ENCODE peak calls at places on chromosomes 12 and 14, in nine cellular contexts. One of them, this sample, is unnamed.

GRCh38 chr12:50214018-50214417 is 46.8 kb upstream of the CERS5 start:
- DNase-seq in thyroid gland: no peak
- DNase-seq in HepG2: no peak
- DNase-seq in IMR-90: no peak
- DNase-seq in body of pancreas: no peak
- DNase-seq in esophagus muscularis mucosa: no peak
- DNase-seq in heart left ventricle: no peak
- DNase-seq in ovary: no peak
- DNase-seq in right lobe of liver: no peak
- DNase-seq in this sample: no peak

GRCh38 chr12:58787021-58787760 is 133.1 kb downstream of the LRIG3 start:
- DNase-seq in IMR-90: no peak
- DNase-seq in HepG2: no peak
- DNase-seq in right lobe of liver: no peak
- DNase-seq in esophagus muscularis mucosa: no peak
- DNase-seq in ovary: no peak
- DNase-seq in body of pancreas: no peak
- DNase-seq in heart left ventricle: no peak
- DNase-seq in thyroid gland: no peak
- DNase-seq in this sample: no peak

GRCh38 chr12:52228931-52229330 is 4.1 kb upstream of the KRT7 start:
- DNase-seq in esophagus muscularis mucosa: no peak
- DNase-seq in heart left ventricle: no peak
- DNase-seq in body of pancreas: no peak
- DNase-seq in right lobe of liver: no peak
- DNase-seq in HepG2: no peak
- DNase-seq in IMR-90: no peak
- DNase-seq in thyroid gland: peak; percentile 3
- DNase-seq in ovary: no peak
- DNase-seq in this sample: peak; percentile 75

GRCh38 chr12:19397534-19397933 is 41.8 kb upstream of the AEBP2 start:
- DNase-seq in ovary: no peak
- DNase-seq in esophagus muscularis mucosa: no peak
- DNase-seq in right lobe of liver: no peak
- DNase-seq in thyroid gland: no peak
- DNase-seq in heart left ventricle: no peak
- DNase-seq in body of pancreas: no peak
- DNase-seq in HepG2: no peak
- DNase-seq in IMR-90: peak; percentile 60
- DNase-seq in this sample: peak; percentile 61

GRCh38 chr12:54282949-54283593 is 2.5 kb downstream of the HNRNPA1 start:
- DNase-seq in esophagus muscularis mucosa: no peak
- DNase-seq in HepG2: no peak
- DNase-seq in IMR-90: no peak
- DNase-seq in ovary: no peak
- DNase-seq in right lobe of liver: peak; percentile 36
- DNase-seq in thyroid gland: no peak
- DNase-seq in heart left ventricle: no peak
- DNase-seq in body of pancreas: peak; percentile 25
- DNase-seq in this sample: no peak

GRCh38 chr12:70660620-70661219 is 23.5 kb upstream of the PTPRB start:
- DNase-seq in esophagus muscularis mucosa: no peak
- DNase-seq in body of pancreas: peak; percentile 9
- DNase-seq in HepG2: no peak
- DNase-seq in thyroid gland: peak; percentile 6
- DNase-seq in heart left ventricle: peak; percentile 52
- DNase-seq in right lobe of liver: no peak
- DNase-seq in IMR-90: peak; percentile 77
- DNase-seq in ovary: no peak
- DNase-seq in this sample: peak; percentile 71

GRCh38 chr12:126369487-126370463 is 1304.5 kb downstream of the AACS start:
- DNase-seq in thyroid gland: no peak
- DNase-seq in right lobe of liver: no peak
- DNase-seq in HepG2: no peak
- DNase-seq in esophagus muscularis mucosa: no peak
- DNase-seq in body of pancreas: no peak
- DNase-seq in heart left ventricle: no peak
- DNase-seq in ovary: no peak
- DNase-seq in IMR-90: no peak
- DNase-seq in this sample: no peak

GRCh38 chr14:74786916-74787315 is 23.8 kb downstream of the YLPM1 start:
- DNase-seq in heart left ventricle: no peak
- DNase-seq in HepG2: no peak
- DNase-seq in right lobe of liver: no peak
- DNase-seq in ovary: no peak
- DNase-seq in thyroid gland: no peak
- DNase-seq in IMR-90: no peak
- DNase-seq in body of pancreas: no peak
- DNase-seq in esophagus muscularis mucosa: no peak
- DNase-seq in this sample: no peak

GRCh38 chr12:118645219-118645618 is 268.9 kb downstream of the SUDS3 start:
- DNase-seq in esophagus muscularis mucosa: no peak
- DNase-seq in ovary: no peak
- DNase-seq in body of pancreas: peak; percentile 32
- DNase-seq in thyroid gland: peak; percentile 33
- DNase-seq in right lobe of liver: peak; percentile 22
- DNase-seq in IMR-90: no peak
- DNase-seq in heart left ventricle: peak; percentile 19
- DNase-seq in HepG2: peak; percentile 23
- DNase-seq in this sample: no peak

GRCh38 chr12:67593041-67593870 is 55.3 kb upstream of the DYRK2 start:
- DNase-seq in esophagus muscularis mucosa: peak; percentile 4
- DNase-seq in heart left ventricle: no peak
- DNase-seq in right lobe of liver: no peak
- DNase-seq in HepG2: no peak
- DNase-seq in thyroid gland: peak; percentile 81
- DNase-seq in IMR-90: peak; percentile 8
- DNase-seq in ovary: no peak
- DNase-seq in body of pancreas: peak; percentile 67
- DNase-seq in this sample: no peak

GRCh38 chr14:99727096-99727870 is 43.2 kb downstream of the CYP46A1 start:
- DNase-seq in thyroid gland: no peak
- DNase-seq in right lobe of liver: peak; percentile 10
- DNase-seq in IMR-90: no peak
- DNase-seq in HepG2: no peak
- DNase-seq in heart left ventricle: peak; percentile 13
- DNase-seq in esophagus muscularis mucosa: no peak
- DNase-seq in body of pancreas: peak; percentile 4
- DNase-seq in ovary: no peak
- DNase-seq in this sample: peak; percentile 73

GRCh38 chr12:108482717-108483212 is 32.3 kb upstream of the FICD start:
- DNase-seq in ovary: no peak
- DNase-seq in IMR-90: peak; percentile 6
- DNase-seq in body of pancreas: no peak
- DNase-seq in HepG2: no peak
- DNase-seq in thyroid gland: no peak
- DNase-seq in esophagus muscularis mucosa: no peak
- DNase-seq in right lobe of liver: no peak
- DNase-seq in heart left ventricle: no peak
- DNase-seq in this sample: no peak

GRCh38 chr12:102917026-102917787 is at the start of gene PAH:
- DNase-seq in body of pancreas: peak; percentile 69
- DNase-seq in heart left ventricle: no peak
- DNase-seq in esophagus muscularis mucosa: no peak
- DNase-seq in IMR-90: no peak
- DNase-seq in HepG2: peak; percentile 91
- DNase-seq in right lobe of liver: peak; percentile 92
- DNase-seq in thyroid gland: peak; percentile 67
- DNase-seq in ovary: peak; percentile 15
- DNase-seq in this sample: no peak

GRCh38 chr14:58298477-58298879 is at the start of gene ARID4A:
- DNase-seq in ovary: peak; percentile 89
- DNase-seq in esophagus muscularis mucosa: peak; percentile 98
- DNase-seq in body of pancreas: peak; percentile 92
- DNase-seq in HepG2: no peak
- DNase-seq in heart left ventricle: peak; percentile 91
- DNase-seq in right lobe of liver: peak; percentile 83
- DNase-seq in thyroid gland: peak; percentile 90
- DNase-seq in IMR-90: no peak
- DNase-seq in this sample: no peak

GRCh38 chr12:67701121-67701520 is 52.6 kb downstream of the DYRK2 start:
- DNase-seq in body of pancreas: no peak
- DNase-seq in ovary: no peak
- DNase-seq in HepG2: no peak
- DNase-seq in right lobe of liver: no peak
- DNase-seq in IMR-90: peak; percentile 69
- DNase-seq in heart left ventricle: no peak
- DNase-seq in esophagus muscularis mucosa: no peak
- DNase-seq in thyroid gland: no peak
- DNase-seq in this sample: no peak

GRCh38 chr14:91143862-91144261 is 30.0 kb downstream of the DGLUCY start:
- DNase-seq in body of pancreas: peak; percentile 69
- DNase-seq in IMR-90: no peak
- DNase-seq in right lobe of liver: peak; percentile 62
- DNase-seq in HepG2: no peak
- DNase-seq in thyroid gland: peak; percentile 72
- DNase-seq in heart left ventricle: peak; percentile 41
- DNase-seq in esophagus muscularis mucosa: no peak
- DNase-seq in ovary: no peak
- DNase-seq in this sample: no peak

GRCh38 chr12:12983420-12984035 is 16.5 kb downstream of the HEBP1 start:
- DNase-seq in esophagus muscularis mucosa: no peak
- DNase-seq in thyroid gland: no peak
- DNase-seq in ovary: no peak
- DNase-seq in heart left ventricle: no peak
- DNase-seq in right lobe of liver: no peak
- DNase-seq in IMR-90: peak; percentile 69
- DNase-seq in body of pancreas: peak; percentile 31
- DNase-seq in HepG2: peak; percentile 30
- DNase-seq in this sample: no peak

GRCh38 chr12:121036810-121037326 is 2.2 kb downstream of the OASL start:
- DNase-seq in esophagus muscularis mucosa: no peak
- DNase-seq in thyroid gland: no peak
- DNase-seq in ovary: no peak
- DNase-seq in HepG2: no peak
- DNase-seq in right lobe of liver: no peak
- DNase-seq in body of pancreas: no peak
- DNase-seq in heart left ventricle: no peak
- DNase-seq in IMR-90: peak; percentile 69
- DNase-seq in this sample: no peak

GRCh38 chr12:121033625-121034349 is 5.3 kb downstream of the OASL start:
- DNase-seq in heart left ventricle: no peak
- DNase-seq in esophagus muscularis mucosa: no peak
- DNase-seq in HepG2: no peak
- DNase-seq in ovary: no peak
- DNase-seq in IMR-90: no peak
- DNase-seq in right lobe of liver: no peak
- DNase-seq in body of pancreas: no peak
- DNase-seq in thyroid gland: peak; percentile 6
- DNase-seq in this sample: no peak

GRCh38 chr12:121034906-121035305 is 4.1 kb downstream of the OASL start:
- DNase-seq in heart left ventricle: no peak
- DNase-seq in ovary: no peak
- DNase-seq in esophagus muscularis mucosa: no peak
- DNase-seq in IMR-90: no peak
- DNase-seq in right lobe of liver: no peak
- DNase-seq in thyroid gland: no peak
- DNase-seq in body of pancreas: no peak
- DNase-seq in HepG2: no peak
- DNase-seq in this sample: no peak

GRCh38 chr12:121043067-121043466 is 4.0 kb upstream of the OASL start:
- DNase-seq in ovary: no peak
- DNase-seq in right lobe of liver: no peak
- DNase-seq in esophagus muscularis mucosa: no peak
- DNase-seq in IMR-90: no peak
- DNase-seq in HepG2: no peak
- DNase-seq in heart left ventricle: no peak
- DNase-seq in thyroid gland: no peak
- DNase-seq in body of pancreas: no peak
- DNase-seq in this sample: no peak

GRCh38 chr12:121038861-121039654 is at the start of gene OASL:
- DNase-seq in esophagus muscularis mucosa: no peak
- DNase-seq in ovary: peak; percentile 12
- DNase-seq in heart left ventricle: peak; percentile 29
- DNase-seq in HepG2: no peak
- DNase-seq in body of pancreas: peak; percentile 37
- DNase-seq in thyroid gland: peak; percentile 17
- DNase-seq in right lobe of liver: peak; percentile 64
- DNase-seq in IMR-90: no peak
- DNase-seq in this sample: no peak
- TF ChIP-seq POLR2A in esophagus muscularis mucosa: no peak
- TF ChIP-seq POLR2A in ovary: no peak
- TF ChIP-seq POLR2A in heart left ventricle: no peak
- TF ChIP-seq POLR2A in HepG2: no peak
- TF ChIP-seq POLR2A in body of pancreas: peak; percentile 46
- TF ChIP-seq POLR2A in thyroid gland: no peak
- TF ChIP-seq POLR2A in right lobe of liver: peak; percentile 96
- TF ChIP-seq POLR2A in IMR-90: no peak
- TF ChIP-seq POLR2A in this sample: no peak

DNA sequence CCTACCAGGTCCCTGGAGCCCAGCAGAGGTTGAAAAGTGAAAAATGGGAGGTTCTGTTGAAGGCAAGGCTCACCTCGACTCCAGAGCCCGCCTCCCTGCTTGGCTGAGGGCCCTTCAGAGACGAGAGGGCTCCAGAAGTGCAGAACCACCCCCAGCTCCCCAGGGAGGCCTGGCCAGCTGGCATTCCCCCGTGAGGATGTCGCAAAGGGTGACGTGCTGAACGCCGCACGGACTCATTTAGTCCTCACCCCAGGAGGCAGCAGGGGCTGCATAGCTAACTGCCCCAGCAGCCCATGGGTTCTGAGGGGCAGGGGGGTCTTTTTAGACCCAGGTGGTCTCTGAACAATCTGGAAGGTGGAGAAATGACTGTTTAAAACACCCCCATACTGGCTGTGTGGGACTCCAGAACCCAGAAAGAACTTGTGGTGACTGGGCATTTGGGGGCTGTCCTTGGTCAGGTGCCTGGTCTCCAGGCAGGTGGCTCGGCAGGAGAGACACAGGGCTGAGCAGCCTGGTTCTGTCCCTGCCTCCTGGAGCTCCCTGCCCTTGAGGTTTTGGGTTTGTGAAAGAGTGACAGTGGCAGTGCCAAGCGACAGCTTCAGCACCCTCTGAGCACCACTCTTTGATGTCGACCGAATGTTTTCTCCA is 32.0 kb downstream of the ANAPC7 start:
- DNase-seq in right lobe of liver: no peak
- DNase-seq in esophagus muscularis mucosa: no peak
- DNase-seq in IMR-90: no peak
- DNase-seq in body of pancreas: no peak
- DNase-seq in thyroid gland: peak; percentile 98
- DNase-seq in HepG2: no peak
- DNase-seq in heart left ventricle: no peak
- DNase-seq in ovary: no peak
- DNase-seq in this sample: no peak
- TF ChIP-seq POLR2A in right lobe of liver: no peak
- TF ChIP-seq POLR2A in esophagus muscularis mucosa: no peak
- TF ChIP-seq POLR2A in IMR-90: no peak
- TF ChIP-seq POLR2A in body of pancreas: no peak
- TF ChIP-seq POLR2A in thyroid gland: no peak
- TF ChIP-seq POLR2A in HepG2: no peak
- TF ChIP-seq POLR2A in heart left ventricle: no peak
- TF ChIP-seq POLR2A in ovary: no peak
- TF ChIP-seq POLR2A in this sample: no peak

GRCh38 chr12:122421815-122422737 is at the start of gene CLIP1:
- DNase-seq in thyroid gland: peak; percentile 87
- DNase-seq in esophagus muscularis mucosa: peak; percentile 92
- DNase-seq in ovary: peak; percentile 63
- DNase-seq in IMR-90: peak; percentile 65
- DNase-seq in heart left ventricle: peak; percentile 72
- DNase-seq in HepG2: peak; percentile 27
- DNase-seq in body of pancreas: peak; percentile 80
- DNase-seq in right lobe of liver: peak; percentile 76
- DNase-seq in this sample: peak; percentile 27
- TF ChIP-seq POLR2A in thyroid gland: peak; percentile 85
- TF ChIP-seq POLR2A in esophagus muscularis mucosa: peak; percentile 53
- TF ChIP-seq POLR2A in ovary: peak; percentile 65
- TF ChIP-seq POLR2A in IMR-90: peak; percentile 75
- TF ChIP-seq POLR2A in heart left ventricle: no peak
- TF ChIP-seq POLR2A in HepG2: no peak
- TF ChIP-seq POLR2A in body of pancreas: peak; percentile 76
- TF ChIP-seq POLR2A in right lobe of liver: peak; percentile 89
- TF ChIP-seq POLR2A in this sample: peak; percentile 31

GRCh38 chr12:7205091-7205490 is 15.6 kb downstream of the PEX5 start:
- DNase-seq in IMR-90: no peak
- DNase-seq in right lobe of liver: no peak
- DNase-seq in heart left ventricle: no peak
- DNase-seq in ovary: no peak
- DNase-seq in body of pancreas: no peak
- DNase-seq in thyroid gland: no peak
- DNase-seq in esophagus muscularis mucosa: no peak
- DNase-seq in HepG2: no peak
- DNase-seq in this sample: no peak
- TF ChIP-seq POLR2A in IMR-90: no peak
- TF ChIP-seq POLR2A in right lobe of liver: no peak
- TF ChIP-seq POLR2A in heart left ventricle: no peak
- TF ChIP-seq POLR2A in ovary: no peak
- TF ChIP-seq POLR2A in body of pancreas: no peak
- TF ChIP-seq POLR2A in thyroid gland: no peak
- TF ChIP-seq POLR2A in esophagus muscularis mucosa: no peak
- TF ChIP-seq POLR2A in HepG2: no peak
- TF ChIP-seq POLR2A in this sample: no peak

This sample was measured in lower leg skin.